ENCODE peak calls at places on chromosomes 16 and 17, in ten cellular contexts. K is H9; X is nephron progenitor cell; T is cardiac fibroblast; C is heart right ventricle; D is WTC11; O is CD4-positive, alpha-beta T cell; U is A549; A is dorsolateral prefrontal cortex; E is glutamatergic neuron. B is an unnamed sample.

GRCh38 chr17:47289302-47289701 is 34.5 kb upstream of the EFCAB13 start:
- DNase-seq in T (no peak), O (no peak), C (no peak), D (no peak), A (no peak), U (no peak), E (no peak), X (no peak), K (no peak), B (no peak)

GRCh38 chr16:57284206-57284951 is at the start of gene PLLP:
- DNase-seq in O (no peak), E (peak), D (peak), T (peak), X (peak), K (peak), U (peak), A (peak), C (no peak), B (peak)

GRCh38 chr17:80782536-80783427 is 208.9 kb upstream of the CHMP6 start:
- DNase-seq in X (no peak), A (peak), U (peak), T (peak), E (no peak), O (peak), D (no peak), K (peak), C (no peak), B (no peak)

GRCh38 chr16:67547423-67548264 is 14.7 kb upstream of the CTCF start:
- DNase-seq in C (no peak), T (no peak), U (no peak), O (peak), K (no peak), E (no peak), X (no peak), D (no peak), A (no peak), B (no peak)

GRCh38 chr16:22161999-22162657 is at the start of gene SDR42E2:
- DNase-seq in T (no peak), A (no peak), K (peak), C (no peak), O (peak), D (peak), U (no peak), X (peak), E (peak), B (peak)

GRCh38 chr16:31880322-31880979 is 6.8 kb downstream of the ZNF267 start:
- DNase-seq in C (peak), A (no peak), U (no peak), O (no peak), T (peak), D (no peak), K (no peak), E (no peak), X (no peak), B (no peak)

GRCh38 chr17:34741967-34742366 is 162.6 kb downstream of the TMEM132E start:
- DNase-seq in T (no peak), E (no peak), C (no peak), X (no peak), O (no peak), U (no peak), A (no peak), K (peak), D (no peak), B (no peak)

GRCh38 chr16:55494994-55495421 is 13.9 kb upstream of the LPCAT2 start:
- DNase-seq in O (no peak), X (no peak), A (no peak), U (peak), C (peak), K (peak), D (no peak), T (peak), E (no peak), B (no peak)

GRCh38 chr17:29625037-29625750 is 2.5 kb upstream of the CORO6 start:
- DNase-seq in K (peak), C (no peak), O (no peak), E (no peak), A (peak), D (no peak), T (peak), U (peak), X (no peak), B (no peak)

GRCh38 chr16:74769791-74770190 is 4.8 kb downstream of the FA2H start:
- DNase-seq in K (no peak), C (no peak), X (no peak), O (no peak), T (no peak), A (no peak), D (no peak), E (no peak), U (no peak), B (no peak)

GRCh38 chr17:63222655-63223054 is 223.5 kb downstream of the CYB561 start:
- DNase-seq in C (no peak), A (no peak), T (peak), D (no peak), X (no peak), O (no peak), K (no peak), U (peak), E (no peak), B (no peak)

GRCh38 chr17:17298108-17298507 is 5.1 kb upstream of the NT5M start:
- DNase-seq in T (peak), O (no peak), U (no peak), K (no peak), E (no peak), D (no peak), X (no peak), C (no peak), A (no peak), B (no peak)

GRCh38 chr17:64599827-64600226 is 62.3 kb downstream of the SMURF2 start:
- DNase-seq in E (no peak), K (no peak), A (no peak), O (no peak), C (no peak), D (no peak), U (no peak), T (no peak), X (no peak), B (no peak)

GRCh38 chr17:6187836-6188235 is 117.7 kb downstream of the WSCD1 start:
- DNase-seq in X (no peak), O (no peak), K (peak), E (no peak), U (peak), C (no peak), D (no peak), A (no peak), T (no peak), B (no peak)

GRCh38 chr16:19463468-19464315 is 46.0 kb downstream of the TMC5 start:
- DNase-seq in E (no peak), D (no peak), K (no peak), U (no peak), C (no peak), A (no peak), X (no peak), O (no peak), T (no peak), B (no peak)

GRCh38 chr17:31594416-31594815 is 202.9 kb downstream of the RAB11FIP4 start:
- DNase-seq in U (no peak), E (no peak), C (no peak), D (no peak), T (no peak), A (no peak), X (no peak), O (no peak), K (no peak), B (no peak)

GRCh38 chr17:76440722-76441362 is 12.1 kb downstream of the UBE2O start:
- DNase-seq in A (no peak), X (no peak), E (no peak), U (no peak), C (no peak), K (no peak), T (no peak), O (no peak), D (no peak), B (no peak)

GRCh38 chr17:32794533-32795246 is 82.2 kb downstream of the MYO1D start:
- DNase-seq in A (no peak), X (no peak), O (no peak), C (no peak), K (no peak), E (peak), T (no peak), D (no peak), U (no peak), B (peak)

GRCh38 chr17:61662771-61663170 is 71.8 kb upstream of the NACA2 start:
- DNase-seq in X (no peak), A (no peak), T (no peak), E (no peak), K (no peak), D (no peak), U (no peak), C (no peak), O (no peak), B (no peak)

GRCh38 chr16:86619263-86619935 is 41.0 kb downstream of the FOXL1 start:
- DNase-seq in D (peak), T (no peak), A (no peak), K (peak), O (no peak), U (peak), E (no peak), X (no peak), C (no peak), B (no peak)
- TF ChIP-seq CTCF in D (no peak), T (no peak), A (no peak), K (no peak), O (no peak), U (no peak), E (no peak), X (no peak), C (no peak), B (no peak)

GRCh38 chr17:74963656-74964055 is 8.9 kb downstream of the HID1 start:
- DNase-seq in O (no peak), C (no peak), D (no peak), K (peak), X (no peak), U (no peak), A (no peak), E (no peak), T (no peak), B (no peak)
- TF ChIP-seq CTCF in O (no peak), C (no peak), D (no peak), K (peak), X (peak), U (no peak), A (peak), E (no peak), T (no peak), B (no peak)

GRCh38 chr17:18320301-18320700 is 5.2 kb downstream of the SMCR8 start:
- DNase-seq in D (no peak), O (no peak), E (no peak), C (no peak), U (no peak), T (no peak), K (no peak), A (no peak), X (no peak), B (no peak)

GRCh38 chr17:18318771-18319450 is 3.8 kb downstream of the SMCR8 start:
- DNase-seq in D (no peak), O (no peak), U (no peak), A (no peak), X (no peak), K (no peak), E (no peak), C (no peak), T (no peak), B (no peak)

GRCh38 chr17:18321309-18321708 is 6.2 kb downstream of the SMCR8 start:
- DNase-seq in O (no peak), X (no peak), T (peak), E (no peak), U (peak), C (no peak), A (no peak), D (peak), K (peak), B (no peak)

GRCh38 chr17:18318122-18318521 is 3.0 kb downstream of the SMCR8 start:
- DNase-seq in K (no peak), T (no peak), O (no peak), U (no peak), C (no peak), A (no peak), D (no peak), E (no peak), X (no peak), B (no peak)

GRCh38 chr17:18319604-18320256 is 4.6 kb downstream of the SMCR8 start:
- DNase-seq in X (peak), D (peak), A (no peak), T (peak), E (peak), U (peak), K (peak), O (no peak), C (no peak), B (no peak)
- TF ChIP-seq CTCF in X (peak), D (no peak), A (peak), T (peak), E (peak), U (peak), K (peak), O (no peak), C (no peak), B (peak)

DNA sequence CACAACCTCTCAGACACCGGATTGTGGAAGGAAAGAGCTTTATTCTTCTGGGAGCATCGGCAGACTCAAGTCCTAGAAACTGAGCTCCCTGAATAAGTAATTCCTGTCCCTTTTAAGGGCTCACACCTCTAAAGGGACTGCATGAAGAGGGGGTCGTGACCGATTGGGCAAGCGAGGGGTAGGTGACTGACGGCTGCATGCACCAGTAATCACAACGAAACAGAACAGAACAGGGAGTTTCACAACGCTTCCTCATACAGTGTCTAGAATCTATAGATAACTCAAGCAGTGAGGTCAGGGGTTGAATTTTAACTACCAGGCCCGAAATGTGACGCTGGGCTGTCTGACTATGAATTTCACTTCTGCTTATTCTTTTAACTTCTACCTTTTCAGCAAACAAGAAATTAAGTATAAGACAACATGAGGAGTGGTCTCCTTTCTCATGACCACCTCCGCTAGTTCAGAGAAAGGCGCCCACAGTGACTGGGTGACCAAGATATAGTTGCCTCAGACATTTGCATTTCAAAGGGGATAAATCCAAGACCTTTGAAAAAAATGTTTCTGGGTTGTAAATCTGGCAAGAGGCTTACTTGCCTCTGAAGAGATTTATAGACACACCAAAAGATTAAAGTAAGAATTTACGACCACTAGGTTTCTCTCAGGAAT is 88.4 kb upstream of the ATF7IP2 start:
- DNase-seq in K (no peak), O (no peak), C (peak), E (no peak), X (no peak), T (no peak), U (no peak), D (no peak), A (no peak), B (no peak)
- TF ChIP-seq CTCF in K (no peak), O (no peak), C (no peak), E (no peak), X (no peak), T (no peak), U (no peak), D (no peak), A (no peak), B (no peak)

DNA sequence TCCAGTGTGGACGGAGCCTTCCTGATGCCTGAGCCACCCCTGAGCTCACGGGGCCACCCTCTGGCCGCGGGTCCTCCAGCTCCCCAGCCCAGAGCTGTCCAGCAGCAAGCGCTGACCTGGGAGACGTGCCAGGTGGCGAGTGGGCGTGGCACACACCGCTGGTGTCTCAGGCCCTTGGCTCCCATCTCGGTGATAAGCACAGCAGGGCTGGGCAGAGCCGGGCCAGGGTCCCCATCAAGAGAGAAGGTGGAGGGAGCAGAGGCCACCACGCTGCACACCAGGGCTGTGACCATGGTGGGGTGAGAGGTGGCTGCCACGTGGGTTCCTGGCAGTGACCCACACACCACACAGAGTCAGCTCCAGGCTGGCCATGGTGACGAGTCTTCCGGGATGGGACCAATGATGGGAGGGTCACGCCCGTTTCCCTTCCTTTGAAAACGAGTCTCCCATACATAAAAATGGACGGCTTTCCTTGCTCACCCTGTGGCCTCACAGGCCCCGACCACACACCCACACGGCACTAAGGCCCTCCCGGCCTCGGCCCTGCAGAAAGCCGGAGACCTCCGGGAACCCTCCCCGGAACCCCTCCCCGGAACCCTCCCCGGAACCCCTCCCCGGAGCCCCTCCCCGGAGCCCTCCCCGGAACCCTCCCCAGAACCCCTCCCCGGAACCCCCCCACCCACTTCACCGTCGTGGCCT is 16.8 kb downstream of the UTS2R start:
- DNase-seq in D (no peak), K (no peak), E (no peak), X (no peak), O (no peak), U (peak), T (no peak), A (no peak), C (no peak), B (no peak)
- TF ChIP-seq CTCF in D (no peak), K (no peak), E (no peak), X (no peak), O (no peak), U (no peak), T (no peak), A (no peak), C (no peak), B (no peak)

B was measured in progenitor cell of endocrine pancreas.